ENCODE peak calls at places on chromosome 5, in six cellular contexts. M, N, V, I, B and Y are unnamed samples.

GRCh38 chr5:166262395-166262794 is 2029.0 kb upstream of the WWC1 start:
- DNase-seq in N (no peak), M (no peak), I (no peak), B (no peak), V (no peak), Y (no peak)

GRCh38 chr5:180306796-180307195 is 14.9 kb upstream of the MAPK9 start:
- DNase-seq in B (no peak), I (no peak), V (no peak), M (no peak), N (no peak), Y (no peak)

GRCh38 chr5:153256-153655 is 38.0 kb upstream of the LRRC14B start:
- DNase-seq in N (no peak), B (no peak), M (peak), I (no peak), V (no peak), Y (no peak)

GRCh38 chr5:405421-405820 is 37.6 kb upstream of the EXOC3 start:
- DNase-seq in I (no peak), V (no peak), M (no peak), B (no peak), N (no peak), Y (no peak)

GRCh38 chr5:179323026-179323571 is 22.2 kb downstream of the ADAMTS2 start:
- DNase-seq in N (no peak), I (no peak), M (peak), V (no peak), B (no peak), Y (no peak)

GRCh38 chr5:172640822-172641358 is at the start of gene NEURL1B:
- DNase-seq in V (peak), I (peak), N (peak), M (no peak), B (peak), Y (no peak)

GRCh38 chr5:53303105-53303504 is 177.3 kb upstream of the FST start:
- DNase-seq in M (no peak), N (no peak), V (no peak), I (no peak), B (no peak), Y (peak)

GRCh38 chr5:137218896-137219295 is 280.2 kb downstream of the SPOCK1 start:
- DNase-seq in N (no peak), I (no peak), M (no peak), V (no peak), B (no peak), Y (no peak)

GRCh38 chr5:75951716-75952115 is 131.5 kb upstream of the SV2C start:
- DNase-seq in B (no peak), N (no peak), M (no peak), V (no peak), I (no peak), Y (no peak)

GRCh38 chr5:36665638-36666037 is 59.2 kb downstream of the SLC1A3 start:
- DNase-seq in I (no peak), M (no peak), B (no peak), N (no peak), V (no peak), Y (no peak)

GRCh38 chr5:154298060-154298459 is 107.5 kb downstream of the GALNT10 start:
- DNase-seq in I (no peak), M (no peak), N (no peak), B (no peak), V (no peak), Y (no peak)

GRCh38 chr5:158970569-158971014 is 129.1 kb downstream of the EBF1 start:
- DNase-seq in M (no peak), V (no peak), N (no peak), B (no peak), I (no peak), Y (peak)
- H3K4me3 ChIP-seq in M (no peak), V (no peak), N (no peak), B (no peak), I (no peak), Y (no peak)

DNA sequence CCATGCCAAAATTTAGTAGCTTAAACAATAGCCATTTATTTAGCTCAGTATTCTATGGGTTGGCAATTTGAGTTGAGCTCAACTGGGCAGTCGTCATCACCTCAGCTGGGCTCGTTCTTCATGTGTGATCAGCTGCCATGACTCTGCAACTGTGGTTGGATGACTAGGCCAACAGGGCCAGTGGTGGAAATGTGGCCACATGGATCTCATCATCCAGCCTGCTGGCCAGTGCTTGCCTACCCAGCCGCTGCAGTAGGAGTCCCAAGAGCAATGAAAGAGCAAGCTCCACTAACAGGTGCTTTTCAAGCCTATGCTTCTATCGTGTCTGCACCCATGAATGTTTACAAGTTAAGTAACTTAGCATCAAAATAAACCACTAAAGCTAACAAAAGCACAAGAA is 158.0 kb downstream of the ATPSCKMT start:
- DNase-seq in V (no peak), N (no peak), M (no peak), B (no peak), I (no peak), Y (no peak)
- H3K4me3 ChIP-seq in V (no peak), N (no peak), M (no peak), B (no peak), I (no peak), Y (no peak)

DNA sequence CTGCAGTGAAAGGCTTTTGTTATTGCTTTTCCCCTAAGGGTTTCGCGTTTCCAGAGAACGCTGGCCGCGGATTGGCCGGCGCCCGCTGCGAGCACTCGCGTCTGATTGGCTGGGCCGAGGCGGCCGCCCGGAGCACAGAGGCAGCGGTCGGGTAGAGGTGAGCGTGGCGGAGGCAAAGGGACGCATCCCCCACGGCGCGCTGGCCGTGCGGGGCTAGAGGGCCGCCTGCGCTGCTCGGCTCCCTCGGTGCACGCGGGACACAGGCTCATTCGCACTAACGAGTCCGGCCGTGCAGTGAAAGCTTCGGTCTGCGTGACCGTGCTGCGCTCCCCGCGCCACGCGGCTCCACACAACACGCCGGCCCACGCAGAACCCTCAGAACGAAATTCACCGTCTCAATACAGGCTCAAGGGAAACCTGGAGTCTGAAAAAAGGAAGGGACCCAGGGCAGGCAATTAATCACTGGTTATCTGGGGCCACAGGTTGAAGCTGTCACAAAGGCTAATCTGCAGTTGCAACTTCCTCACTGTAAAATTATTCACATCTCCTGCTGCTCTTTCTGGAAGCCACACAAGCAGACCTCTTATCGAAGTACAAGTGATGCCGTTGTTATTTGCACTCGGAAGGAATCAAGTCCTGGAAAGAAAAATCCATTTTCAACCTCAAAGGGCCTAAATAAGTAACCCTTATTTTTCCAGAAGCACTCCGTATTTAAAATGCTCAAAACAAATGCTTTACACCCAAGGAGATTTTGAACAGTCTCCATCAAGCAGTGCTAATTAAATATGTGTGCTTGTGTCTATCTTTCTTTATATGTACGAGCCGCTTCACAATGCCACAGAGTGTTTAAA is 94.6 kb downstream of the ZNF608 start:
- DNase-seq in M (peak), B (peak), N (no peak), V (peak), I (peak), Y (no peak)
- H3K4me3 ChIP-seq in M (peak), B (peak), N (peak), V (peak), I (peak), Y (peak)

GRCh38 chr5:31924005-31924404 is 250.1 kb downstream of the GOLPH3 start:
- DNase-seq in B (no peak), N (no peak), I (no peak), M (no peak), V (no peak), Y (no peak)
- H3K4me3 ChIP-seq in B (no peak), N (no peak), I (no peak), M (no peak), V (no peak), Y (no peak)

GRCh38 chr5:16768184-16768583 is 151.4 kb upstream of the RETREG1 start:
- DNase-seq in B (no peak), I (no peak), V (no peak), M (no peak), N (no peak), Y (no peak)
- H3K4me3 ChIP-seq in B (no peak), I (no peak), V (no peak), M (no peak), N (no peak), Y (no peak)

GRCh38 chr5:96962540-96962991 is 26.7 kb downstream of the LNPEP start:
- DNase-seq in N (no peak), B (no peak), I (no peak), V (no peak), M (no peak), Y (no peak)

GRCh38 chr5:96966801-96967200 is 30.9 kb downstream of the LNPEP start:
- DNase-seq in B (no peak), N (no peak), M (no peak), I (no peak), V (no peak), Y (no peak)

GRCh38 chr5:96961053-96961452 is 25.2 kb downstream of the LNPEP start:
- DNase-seq in I (no peak), M (no peak), B (no peak), N (no peak), V (no peak), Y (no peak)

GRCh38 chr5:96967400-96967799 is 31.5 kb downstream of the LNPEP start:
- DNase-seq in V (no peak), M (no peak), B (no peak), I (no peak), N (no peak), Y (no peak)

GRCh38 chr5:96963267-96963666 is 27.4 kb downstream of the LNPEP start:
- DNase-seq in M (peak), B (no peak), V (peak), N (no peak), I (peak), Y (no peak)
- H3K4me3 ChIP-seq in M (no peak), B (no peak), V (no peak), N (no peak), I (no peak), Y (no peak)

DNA sequence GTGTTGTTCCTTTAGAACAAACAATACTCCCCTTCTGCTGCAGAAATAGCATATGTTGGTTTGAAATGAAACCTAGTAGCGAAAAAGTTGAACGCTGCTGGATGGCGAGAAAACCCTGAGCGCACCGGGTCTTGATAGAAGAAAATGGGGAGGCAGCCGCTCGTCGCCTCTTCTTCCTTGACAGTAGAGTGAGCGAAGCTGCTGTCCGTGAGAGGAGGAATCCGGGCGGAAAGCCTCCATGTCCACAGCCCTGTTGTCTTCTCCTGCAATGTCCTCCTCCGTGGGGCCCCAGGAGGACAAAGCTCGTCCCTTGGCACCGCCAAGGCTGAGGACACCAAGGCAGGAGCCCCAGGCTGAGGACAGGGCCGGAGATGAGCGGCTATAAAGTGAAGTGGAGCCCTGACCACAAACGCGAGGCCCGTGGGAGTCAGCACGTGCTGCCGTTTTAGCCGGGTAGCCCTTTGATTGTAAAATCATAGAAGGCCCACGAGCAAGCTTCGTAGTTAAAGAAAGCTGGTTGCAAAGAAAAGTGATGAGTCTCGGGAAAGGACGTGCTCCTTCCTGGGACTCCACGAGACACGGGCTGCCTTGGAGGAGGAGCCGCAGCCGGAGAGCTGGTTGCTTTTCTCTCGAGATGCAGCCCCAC is 35.6 kb downstream of the MRPL36 start:
- DNase-seq in M (peak), V (peak), B (no peak), I (peak), N (no peak), Y (no peak)
- H3K4me3 ChIP-seq in M (no peak), V (no peak), B (no peak), I (no peak), N (no peak), Y (peak)